ENCODE peak calls at places on chromosomes 7 and 10, in ten cellular contexts. B is GM10248; L is amygdala; S is SW480; G is NCI-H1048; Z is stimulated activated CD8-positive, alpha-beta memory T cell treated with anti-CD3 and anti-CD28 coated beads, Interleukin-12 subunit alpha, Interleukin-12 subunit beta, amount 100 ng/mL, for 4 hours; I is DMS79; M is activated CD8-positive, alpha-beta T cell treated with anti-CD3 and anti-CD28 coated beads, Interleukin-2, amount 10 ng/mL, durations not matched to agents 7 days and 5 days; J is iPS-NIHi11; X is GM23338. V is an unnamed sample.

GRCh38 chr7:69342154-69342884 is 256.0 kb upstream of the AUTS2 start:
- DNase-seq in B (no peak), L (no peak), S (no peak), G (no peak), Z (no peak), I (no peak), M (no peak), J (no peak), X (no peak), V (no peak)

GRCh38 chr10:103917326-103918052 is 495 bp downstream of the STN1 start:
- DNase-seq in B (peak), L (no peak), S (peak), G (no peak), Z (no peak), I (no peak), M (no peak), J (peak), X (peak), V (no peak)

GRCh38 chr10:8273749-8274148 is 219.3 kb downstream of the GATA3 start:
- DNase-seq in B (no peak), L (no peak), S (no peak), G (no peak), Z (no peak), I (no peak), M (no peak), J (no peak), X (no peak), V (no peak)

GRCh38 chr7:52119537-52119936 is 802.9 kb upstream of the COBL start:
- DNase-seq in B (no peak), L (no peak), S (no peak), G (no peak), Z (no peak), I (no peak), M (no peak), J (peak), X (peak), V (no peak)

GRCh38 chr7:29005829-29006228 is 47.7 kb upstream of the TRIL start:
- DNase-seq in B (no peak), L (no peak), S (no peak), G (no peak), Z (no peak), I (no peak), M (no peak), J (no peak), X (no peak), V (no peak)

GRCh38 chr7:22433710-22434460 is 66.1 kb downstream of the STEAP1B start:
- DNase-seq in B (no peak), L (no peak), S (peak), G (no peak), Z (no peak), I (no peak), M (no peak), J (peak), X (peak), V (peak)

GRCh38 chr7:28626629-28627262 is 214.4 kb downstream of the CREB5 start:
- DNase-seq in B (peak), L (no peak), S (peak), G (no peak), Z (no peak), I (no peak), M (peak), J (peak), X (peak), V (peak)

GRCh38 chr7:87342231-87342630 is 3.2 kb upstream of the CROT start:
- DNase-seq in B (no peak), L (no peak), S (no peak), G (no peak), Z (no peak), I (no peak), M (no peak), J (no peak), X (no peak), V (no peak)

GRCh38 chr7:90337106-90337505 is 9.4 kb upstream of the GTPBP10 start:
- DNase-seq in B (no peak), L (no peak), S (no peak), G (no peak), Z (no peak), I (no peak), M (no peak), J (no peak), X (no peak), V (no peak)